ENCODE peak calls at places on chromosomes 3 and 15, in five cellular contexts. A, S, R, F and M are unnamed samples.

GRCh38 chr3:187465503-187465902 is 97.3 kb downstream of the RTP4 start:
- DNase-seq in R (no peak), F (no peak), A (no peak), S (no peak), M (no peak)

GRCh38 chr3:84958495-84959469 is at the start of gene CADM2:
- DNase-seq in A (peak), R (peak), F (peak), S (peak), M (peak)

GRCh38 chr3:177224406-177224805 is 27.1 kb upstream of the TBL1XR1 start:
- DNase-seq in F (no peak), A (no peak), R (no peak), S (no peak), M (no peak)

GRCh38 chr15:90807687-90808086 is 60.7 kb upstream of the FURIN start:
- DNase-seq in A (no peak), R (no peak), F (no peak), S (no peak), M (no peak)

GRCh38 chr15:99454941-99455795 is 110.6 kb upstream of the MEF2A start:
- DNase-seq in A (no peak), R (peak), S (peak), F (no peak), M (no peak)

GRCh38 chr3:39113291-39113690 is 5.8 kb downstream of the TTC21A start:
- DNase-seq in A (no peak), S (no peak), R (no peak), F (no peak), M (no peak)

GRCh38 chr3:64454179-64454578 is 228.9 kb upstream of the PRICKLE2 start:
- DNase-seq in R (peak), F (no peak), S (peak), A (no peak), M (no peak)

GRCh38 chr3:42277676-42278075 is 11.7 kb upstream of the CCK start:
- DNase-seq in F (no peak), A (no peak), R (no peak), S (no peak), M (no peak)

GRCh38 chr3:127396473-127396872 is 108.6 kb upstream of the PRR20G start:
- DNase-seq in A (no peak), S (no peak), F (no peak), R (no peak), M (no peak)

GRCh38 chr3:14902719-14903118 is 44.7 kb upstream of the NR2C2 start:
- DNase-seq in F (no peak), R (peak), S (peak), A (no peak), M (no peak)

GRCh38 chr15:61146643-61147230 is 82.4 kb downstream of the RORA start:
- DNase-seq in S (no peak), R (no peak), F (no peak), A (no peak), M (no peak)

GRCh38 chr15:70248116-70249025 is 150.7 kb upstream of the TLE3 start:
- DNase-seq in S (no peak), A (no peak), F (no peak), R (peak), M (no peak)

GRCh38 chr15:52728899-52729298 is 49.7 kb upstream of the ATOSA start:
- DNase-seq in S (peak), F (no peak), R (peak), A (no peak), M (no peak)

GRCh38 chr3:107897471-107898180 is 193.2 kb downstream of the CD47 start:
- DNase-seq in R (no peak), S (no peak), F (no peak), A (no peak), M (peak)

GRCh38 chr3:30524357-30525040 is 81.9 kb upstream of the TGFBR2 start:
- DNase-seq in S (no peak), R (no peak), A (no peak), F (no peak), M (no peak)

GRCh38 chr15:80942746-80943565 is 46.7 kb downstream of the MESD start:
- DNase-seq in S (peak), F (no peak), R (no peak), A (no peak), M (no peak)

GRCh38 chr3:48879307-48879993 is 19.2 kb downstream of the SLC25A20 start:
- DNase-seq in S (no peak), F (no peak), A (no peak), R (no peak), M (no peak)

GRCh38 chr15:61784734-61785133 is 275.5 kb downstream of the VPS13C start:
- DNase-seq in F (no peak), R (no peak), S (no peak), A (no peak), M (no peak)